ENCODE peak calls at places on chromosome 4, in five cellular contexts. One of them, this sample, is unnamed.

GRCh38 chr4:41883988-41884737 is 51.1 kb upstream of the TMEM33 start:
- DNase-seq in GM10248: no peak
- DNase-seq in ecto neural progenitor cell: no peak
- DNase-seq in epithelial cell of proximal tubule: no peak
- DNase-seq in dorsolateral prefrontal cortex: no peak
- DNase-seq in this sample: no peak

GRCh38 chr4:25702848-25703247 is 47.2 kb downstream of the SLC34A2 start:
- DNase-seq in GM10248: no peak
- DNase-seq in ecto neural progenitor cell: no peak
- DNase-seq in epithelial cell of proximal tubule: peak; percentile 46
- DNase-seq in dorsolateral prefrontal cortex: peak; percentile 48
- DNase-seq in this sample: no peak

GRCh38 chr4:59553063-59553738 is 1646.9 kb upstream of the ADGRL3 start:
- DNase-seq in GM10248: peak; percentile 18
- DNase-seq in ecto neural progenitor cell: no peak
- DNase-seq in epithelial cell of proximal tubule: no peak
- DNase-seq in dorsolateral prefrontal cortex: no peak
- DNase-seq in this sample: peak; percentile 2

GRCh38 chr4:107757860-107758476 is 37.9 kb upstream of the PAPSS1 start:
- DNase-seq in GM10248: peak; percentile 20
- DNase-seq in ecto neural progenitor cell: no peak
- DNase-seq in epithelial cell of proximal tubule: no peak
- DNase-seq in dorsolateral prefrontal cortex: no peak
- DNase-seq in this sample: no peak

GRCh38 chr4:85595098-85595775 is 120.3 kb downstream of the ARHGAP24 start:
- DNase-seq in GM10248: no peak
- DNase-seq in ecto neural progenitor cell: no peak
- DNase-seq in epithelial cell of proximal tubule: no peak
- DNase-seq in dorsolateral prefrontal cortex: no peak
- DNase-seq in this sample: no peak

GRCh38 chr4:153156263-153156662 is 48.0 kb upstream of the TRIM2 start:
- DNase-seq in GM10248: no peak
- DNase-seq in ecto neural progenitor cell: no peak
- DNase-seq in epithelial cell of proximal tubule: no peak
- DNase-seq in dorsolateral prefrontal cortex: no peak
- DNase-seq in this sample: peak; percentile 25

GRCh38 chr4:10667651-10668341 is 16.8 kb downstream of the CLNK start:
- DNase-seq in GM10248: no peak
- DNase-seq in ecto neural progenitor cell: no peak
- DNase-seq in epithelial cell of proximal tubule: no peak
- DNase-seq in dorsolateral prefrontal cortex: no peak
- DNase-seq in this sample: no peak

GRCh38 chr4:107366900-107367299 is 330.8 kb upstream of the DKK2 start:
- DNase-seq in GM10248: no peak
- DNase-seq in ecto neural progenitor cell: no peak
- DNase-seq in epithelial cell of proximal tubule: no peak
- DNase-seq in dorsolateral prefrontal cortex: no peak
- DNase-seq in this sample: no peak

This sample was measured in activated naive CD8-positive, alpha-beta T cell treated with anti-CD3 and anti-CD28 coated beads for 36 hours.